ENCODE peak calls at places on chromosomes 1 and 21, in six cellular contexts. O is MG63; T is GDM1; G is NCI-H345; M is foreskin fibroblast; K is activated naive CD4-positive, alpha-beta T cell. C is an unnamed sample.
A peak's percentile ranks its signal among the peaks of the same experiment; 100 is the strongest.

GRCh38 chr1:204711947-204712701 is 26.6 kb upstream of the LRRN2 start:
- DNase-seq in O (no peak), T (no peak), G (peak; percentile 71), M (no peak), K (no peak), C (no peak)

GRCh38 chr21:34523019-34523418 is 11.0 kb upstream of the KCNE1 start:
- DNase-seq in O (no peak), T (no peak), G (no peak), M (no peak), K (no peak), C (no peak)

GRCh38 chr1:224640587-224640986 is 24.5 kb downstream of the CNIH3 start:
- DNase-seq in O (no peak), T (no peak), G (no peak), M (no peak), K (no peak), C (no peak)

GRCh38 chr1:210262167-210262896 is 29.7 kb downstream of the SERTAD4 start:
- DNase-seq in O (peak; percentile 51), T (no peak), G (no peak), M (peak; percentile 94), K (no peak), C (no peak)

GRCh38 chr1:72282271-72282656 is at the start of gene NEGR1:
- DNase-seq in O (peak; percentile 75), T (no peak), G (peak; percentile 74), M (peak; percentile 80), K (no peak), C (peak; percentile 54)

GRCh38 chr1:91552091-91552490 is 51.4 kb downstream of the CDC7 start:
- DNase-seq in O (no peak), T (no peak), G (no peak), M (peak; percentile 48), K (no peak), C (no peak)

GRCh38 chr1:116852910-116853309 is 56.8 kb upstream of the PTGFRN start:
- DNase-seq in O (no peak), T (no peak), G (peak; percentile 49), M (peak; percentile 69), K (no peak), C (no peak)

GRCh38 chr1:12157366-12158231 is 9.2 kb upstream of the TNFRSF1B start:
- DNase-seq in O (no peak), T (no peak), G (no peak), M (no peak), K (no peak), C (no peak)

GRCh38 chr1:181043025-181043880 is 9.5 kb downstream of the MR1 start:
- DNase-seq in O (no peak), T (no peak), G (peak; percentile 71), M (peak; percentile 61), K (no peak), C (no peak)

GRCh38 chr1:178168535-178168934 is 74.6 kb downstream of the RASAL2 start:
- DNase-seq in O (peak; percentile 14), T (no peak), G (no peak), M (peak; percentile 60), K (no peak), C (no peak)

C was measured in breast epithelium.